ENCODE peak calls at places on chromosomes 1 and 21, in four cellular contexts. X, C, R and O are unnamed samples.
A peak's percentile ranks its signal among the peaks of the same experiment; 100 is the strongest.

GRCh38 chr1:221773383-221773782 is 31.5 kb upstream of the DUSP10 start:
- DNase-seq in R (no peak), C (no peak), X (no peak), O (no peak)

GRCh38 chr1:230823421-230823820 is 44.9 kb downstream of the C1orf198 start:
- DNase-seq in R (peak; percentile 45), C (peak; percentile 26), X (peak; percentile 66), O (peak; percentile 29)

GRCh38 chr1:54882483-54882882 is 4.5 kb downstream of the DHCR24 start:
- DNase-seq in R (no peak), C (no peak), X (no peak), O (no peak)

GRCh38 chr1:89454845-89455521 is 69.6 kb upstream of the LRRC8B start:
- DNase-seq in R (peak; percentile 28), C (peak; percentile 54), X (no peak), O (no peak)

GRCh38 chr1:50703240-50703639 is 256.8 kb downstream of the FAF1 start:
- DNase-seq in X (no peak), R (no peak), C (no peak), O (no peak)

GRCh38 chr1:63821650-63822049 is 47.8 kb downstream of the ROR1 start:
- DNase-seq in X (no peak), R (no peak), C (no peak), O (no peak)

GRCh38 chr1:5651496-5651895 is 340.7 kb downstream of the NPHP4 start:
- DNase-seq in X (no peak), C (no peak), R (no peak), O (no peak)

GRCh38 chr1:66368261-66368660 is 165.7 kb upstream of the SGIP1 start:
- DNase-seq in R (no peak), C (no peak), X (no peak), O (no peak)

GRCh38 chr1:174605198-174605597 is 157.4 kb downstream of the GPR52 start:
- DNase-seq in R (no peak), X (no peak), C (no peak), O (no peak)

GRCh38 chr21:45987121-45987711 is 5.6 kb downstream of the COL6A1 start:
- DNase-seq in C (no peak), X (no peak), R (peak; percentile 17), O (no peak)

GRCh38 chr1:25700626-25701025 is 84.0 kb downstream of the MAN1C1 start:
- DNase-seq in R (no peak), X (no peak), C (no peak), O (no peak)
- TF ChIP-seq CTCF in R (peak; percentile 30), X (no peak), C (no peak), O (peak; percentile 62)

GRCh38 chr1:86082183-86082582 is 74.4 kb downstream of the COL24A1 start:
- DNase-seq in X (no peak), C (no peak), R (no peak), O (no peak)
- TF ChIP-seq CTCF in X (no peak), C (no peak), R (no peak), O (peak; percentile 62)

GRCh38 chr1:91161749-91162148 is 139.9 kb upstream of the ZNF644 start:
- DNase-seq in X (no peak), C (no peak), R (no peak), O (no peak)
- TF ChIP-seq CTCF in X (no peak), C (no peak), R (no peak), O (no peak)

GRCh38 chr1:168565825-168566224 is 10.6 kb upstream of the XCL1 start:
- DNase-seq in C (no peak), R (no peak), X (no peak), O (no peak)

GRCh38 chr1:168570652-168571051 is 5.8 kb upstream of the XCL1 start:
- DNase-seq in C (no peak), R (no peak), X (no peak), O (no peak)

GRCh38 chr1:168567568-168567967 is 8.8 kb upstream of the XCL1 start:
- DNase-seq in R (no peak), C (no peak), X (no peak), O (no peak)

GRCh38 chr1:168561989-168562388 is 14.4 kb upstream of the XCL1 start:
- DNase-seq in R (no peak), C (no peak), X (no peak), O (no peak)

DNA sequence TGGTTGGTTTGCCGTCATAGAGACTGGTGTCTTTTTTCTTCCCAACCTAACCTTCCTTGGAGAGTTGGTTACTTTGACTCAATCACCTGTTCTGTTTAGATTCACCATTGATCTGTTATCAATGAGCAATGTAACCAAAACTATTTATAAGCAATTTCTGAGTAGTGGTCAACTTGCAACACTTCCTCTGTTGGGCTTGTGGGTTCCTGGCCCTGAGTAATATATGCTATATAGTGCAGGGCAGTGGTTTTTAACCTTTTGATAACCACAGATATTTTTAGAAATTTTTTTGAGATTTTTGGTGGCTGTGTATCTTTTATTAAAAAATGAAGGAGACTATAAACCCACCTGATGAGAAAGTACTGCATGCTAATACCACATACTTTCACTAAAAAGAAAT is 9.4 kb upstream of the XCL1 start:
- DNase-seq in C (no peak), X (no peak), R (no peak), O (no peak)
- TF ChIP-seq CTCF in C (no peak), X (no peak), R (no peak), O (no peak)

GRCh38 chr1:236523704-236524141 is at the start of gene LGALS8:
- DNase-seq in C (peak; percentile 93), X (peak; percentile 94), R (peak; percentile 90), O (peak; percentile 79)
- TF ChIP-seq CTCF in C (no peak), X (no peak), R (no peak), O (no peak)

GRCh38 chr1:146032613-146033219 is 11.2 kb upstream of the HJV start:
- DNase-seq in R (no peak), C (no peak), X (no peak), O (no peak)
- TF ChIP-seq CTCF in R (peak; percentile 42), C (peak; percentile 35), X (no peak), O (peak; percentile 66)